ENCODE peak calls at places on chromosomes 13 and 19, in ten cellular contexts. D is heart left ventricle, U is HL-60, I is neural progenitor cell, L is GM23338, R is body of pancreas, T is AG09309, G is astrocyte, H is IMR-90, S is cardiac fibroblast. Y is an unnamed sample.
A peak's percentile ranks its signal among the peaks of the same experiment; 100 is the strongest.

GRCh38 chr19:57342582-57342981 is 8.5 kb upstream of the ZNF304 start:
- DNase-seq in I (no peak), S (no peak), D (no peak), U (no peak), H (no peak), L (no peak), R (no peak), T (no peak), G (no peak), Y (no peak)

GRCh38 chr19:56393119-56394012 is at the start of gene ZNF582:
- DNase-seq in G (peak; percentile 93), L (peak; percentile 99), H (peak; percentile 95), D (peak; percentile 98), R (peak; percentile 95), T (peak; percentile 87), I (peak; percentile 98), U (peak; percentile 97), S (peak; percentile 98), Y (peak; percentile 76)

GRCh38 chr13:45325806-45326205 is 15.2 kb downstream of the TPT1 start:
- DNase-seq in H (peak; percentile 97), D (peak; percentile 77), L (no peak), I (no peak), T (peak; percentile 71), R (peak; percentile 71), U (no peak), G (peak; percentile 88), S (peak; percentile 87), Y (no peak)

GRCh38 chr19:23527797-23528196 is 132.5 kb upstream of the ZNF91 start:
- DNase-seq in I (no peak), R (no peak), G (no peak), L (peak; percentile 4), S (no peak), U (no peak), D (no peak), H (no peak), T (no peak), Y (no peak)

GRCh38 chr13:50613356-50613831 is 230.1 kb downstream of the DLEU7 start:
- DNase-seq in S (peak; percentile 33), U (no peak), G (peak; percentile 26), I (no peak), L (no peak), T (no peak), D (no peak), R (no peak), H (no peak), Y (no peak)

GRCh38 chr13:59774511-59774911 is 389.2 kb downstream of the DIAPH3 start:
- DNase-seq in S (peak; percentile 63), T (peak; percentile 17), D (no peak), G (peak; percentile 77), R (no peak), H (peak; percentile 77), U (no peak), L (peak; percentile 30), I (peak; percentile 14), Y (no peak)

GRCh38 chr13:60139272-60139671 is 24.5 kb downstream of the DIAPH3 start:
- DNase-seq in G (peak; percentile 59), R (no peak), H (peak; percentile 43), U (no peak), S (no peak), D (no peak), I (no peak), L (no peak), T (no peak), Y (no peak)

GRCh38 chr13:76903544-76904162 is 17.4 kb upstream of the KCTD12 start:
- DNase-seq in H (peak; percentile 80), S (peak; percentile 87), D (peak; percentile 49), G (peak; percentile 46), L (peak; percentile 86), I (peak; percentile 81), T (no peak), U (no peak), R (peak; percentile 73), Y (no peak)

GRCh38 chr13:21637296-21637695 is 33.3 kb upstream of the MICU2 start:
- DNase-seq in L (peak; percentile 10), T (no peak), R (peak; percentile 6), U (peak; percentile 43), I (no peak), S (peak; percentile 13), G (peak; percentile 68), D (no peak), H (peak; percentile 43), Y (no peak)

DNA sequence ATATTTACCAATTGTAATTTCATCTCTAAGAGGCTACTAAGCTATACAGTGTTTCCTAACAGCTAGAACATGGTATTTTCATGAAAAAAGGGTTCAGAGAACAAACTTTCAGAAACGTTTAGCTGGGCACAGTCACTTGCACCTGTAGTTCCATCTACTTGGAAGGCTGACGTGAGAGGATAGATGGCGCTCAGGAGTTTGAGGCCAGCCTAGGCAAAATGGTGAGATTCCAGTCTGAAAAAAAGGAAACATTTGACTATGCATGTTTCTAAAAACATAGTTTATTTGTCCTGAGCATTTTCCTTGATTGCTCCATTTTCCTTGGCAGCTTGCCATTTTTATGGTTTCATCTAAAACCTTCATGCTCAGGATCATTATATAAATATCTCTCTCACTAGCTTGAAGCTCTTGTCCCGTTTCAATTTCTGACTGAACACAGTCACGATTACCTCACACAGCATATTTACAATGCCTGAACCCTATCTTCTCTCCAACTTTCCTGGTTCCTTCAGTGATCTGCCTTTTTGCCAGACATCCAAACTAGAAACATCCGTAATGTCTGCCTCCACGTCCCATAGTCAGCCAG is 200.8 kb downstream of the RGCC start:
- DNase-seq in H (peak; percentile 93), S (peak; percentile 73), L (peak; percentile 26), R (no peak), G (peak; percentile 45), D (no peak), I (no peak), T (peak; percentile 25), U (no peak), Y (no peak)
- H3K4me3 ChIP-seq in H (no peak overlapping the region), S (no peak overlapping the region), L (no peak overlapping the region), R (no peak overlapping the region), G (no peak overlapping the region), D (no peak overlapping the region), I (no peak overlapping the region), T (no peak overlapping the region), U (no peak overlapping the region), Y (no peak overlapping the region)

GRCh38 chr19:6359942-6360341 is 1.4 kb upstream of the CLPP start:
- DNase-seq in G (no peak), R (no peak), U (no peak), T (no peak), L (no peak), S (no peak), D (no peak), H (no peak), I (no peak), Y (no peak)
- TF ChIP-seq CTCF in G (no peak), R (no peak), U (no peak), T (no peak), L (no peak), S (no peak), D (no peak), H (no peak), I (no peak), Y (no peak)

GRCh38 chr19:33532859-33533455 is 11.4 kb upstream of the PEPD start:
- DNase-seq in S (no peak), D (no peak), H (no peak), T (no peak), I (peak; percentile 57), R (no peak), L (peak; percentile 88), U (no peak), G (no peak), Y (no peak)
- H3K4me3 ChIP-seq in S (no peak overlapping the region), D (no peak overlapping the region), H (no peak overlapping the region), T (no peak overlapping the region), I (peak overlapping the region; percentile 28), R (no peak overlapping the region), L (peak overlapping the region; percentile 35), U (no peak overlapping the region), G (no peak overlapping the region), Y (no peak overlapping the region)

GRCh38 chr19:2027361-2027760 is 11.8 kb upstream of the BTBD2 start:
- DNase-seq in R (no peak), D (no peak), T (peak; percentile 80), H (peak; percentile 69), S (peak; percentile 87), I (no peak), G (peak; percentile 55), L (no peak), U (no peak), Y (no peak)
- TF ChIP-seq CTCF in R (no peak), D (no peak), T (no peak), H (peak; percentile 3), S (peak; percentile 9), I (no peak), G (no peak), L (no peak), U (no peak), Y (no peak)

GRCh38 chr19:12198136-12198535 is 35.2 kb downstream of the ZNF136 start:
- DNase-seq in I (no peak), G (no peak), D (no peak), U (no peak), R (no peak), T (no peak), L (no peak), S (no peak), H (no peak), Y (no peak)
- H3K4me3 ChIP-seq in I (no peak overlapping the region), G (no peak overlapping the region), D (no peak overlapping the region), U (no peak overlapping the region), R (no peak overlapping the region), T (no peak overlapping the region), L (no peak overlapping the region), S (no peak overlapping the region), H (no peak overlapping the region), Y (no peak overlapping the region)

GRCh38 chr13:43305416-43305815 is 282.0 kb downstream of the DNAJC15 start:
- DNase-seq in I (no peak), T (no peak), D (no peak), U (no peak), G (peak; percentile 25), H (peak; percentile 49), R (no peak), S (peak; percentile 39), L (no peak), Y (no peak)

GRCh38 chr13:43301341-43301969 is 278.1 kb downstream of the DNAJC15 start:
- DNase-seq in G (peak; percentile 20), T (no peak), D (no peak), H (peak; percentile 57), L (no peak), U (no peak), R (no peak), I (no peak), S (no peak), Y (no peak)

GRCh38 chr13:43304945-43305344 is 281.6 kb downstream of the DNAJC15 start:
- DNase-seq in L (peak; percentile 18), I (no peak), G (no peak), U (no peak), H (no peak), D (no peak), S (no peak), R (no peak), T (no peak), Y (no peak)

GRCh38 chr13:43304449-43304848 is 281.1 kb downstream of the DNAJC15 start:
- DNase-seq in D (no peak), R (no peak), H (no peak), U (no peak), T (no peak), L (no peak), S (no peak), I (no peak), G (no peak), Y (no peak)

GRCh38 chr13:43303040-43303729 is 279.8 kb downstream of the DNAJC15 start:
- DNase-seq in U (no peak), L (peak; percentile 82), R (peak; percentile 82), D (peak; percentile 56), S (peak; percentile 86), H (peak; percentile 70), T (no peak), G (peak; percentile 42), I (peak; percentile 82), Y (peak; percentile 10)
- TF ChIP-seq CTCF in U (no peak), L (peak; percentile 86), R (peak; percentile 54), D (peak; percentile 52), S (peak; percentile 68), H (peak; percentile 59), T (peak; percentile 47), G (peak; percentile 39), I (peak; percentile 68), Y (peak; percentile 57)